ENCODE peak calls at places on chromosomes 11 and 22, in nine cellular contexts. S, P, A, T, X, G, B, I and J are unnamed samples.

GRCh38 chr22:46083383-46084350 is 66.7 kb upstream of the PPARA start:
- DNase-seq in X (peak; percentile 43), T (peak; percentile 20), A (peak; percentile 16), B (peak; percentile 42), S (peak; percentile 40), G (no peak), P (peak; percentile 12), I (peak; percentile 18), J (peak; percentile 32)

GRCh38 chr22:38031491-38031890 is 25.7 kb upstream of the PICK1 start:
- DNase-seq in B (no peak), P (no peak), T (no peak), X (no peak), G (no peak), S (no peak), I (no peak), A (no peak), J (no peak)

GRCh38 chr22:26624788-26625187 is 3.0 kb downstream of the CRYBA4 start:
- DNase-seq in G (no peak), I (no peak), B (no peak), T (no peak), A (no peak), X (no peak), S (no peak), P (no peak), J (no peak)

GRCh38 chr11:123509737-123510578 is 79.9 kb downstream of the GRAMD1B start:
- DNase-seq in A (no peak), T (no peak), B (no peak), P (no peak), G (peak; percentile 91), S (no peak), X (no peak), I (no peak), J (no peak)

GRCh38 chr11:69369945-69370344 is 76.0 kb downstream of the MYEOV start:
- DNase-seq in B (no peak), G (no peak), A (no peak), T (no peak), I (no peak), X (no peak), S (peak; percentile 23), P (no peak), J (no peak)

GRCh38 chr11:92322225-92322624 is 97.6 kb downstream of the FAT3 start:
- DNase-seq in B (no peak), X (no peak), T (no peak), A (no peak), I (no peak), G (peak; percentile 42), P (no peak), S (no peak), J (no peak)

GRCh38 chr11:123461164-123461563 is 31.1 kb downstream of the GRAMD1B start:
- DNase-seq in G (no peak), P (no peak), T (peak; percentile 73), B (peak; percentile 51), A (peak; percentile 78), S (no peak), I (peak; percentile 41), X (no peak), J (no peak)

GRCh38 chr11:11876458-11876857 is 34.7 kb downstream of the USP47 start:
- DNase-seq in B (no peak), G (no peak), I (no peak), A (no peak), P (no peak), T (no peak), S (no peak), X (no peak), J (no peak)

GRCh38 chr11:113655771-113656170 is 50.3 kb downstream of the TMPRSS5 start:
- DNase-seq in P (no peak), S (no peak), B (no peak), T (no peak), I (no peak), G (no peak), X (no peak), A (no peak), J (no peak)

GRCh38 chr11:133919330-133920108 is 37.2 kb downstream of the IGSF9B start:
- DNase-seq in G (no peak), I (no peak), B (no peak), T (no peak), X (no peak), A (no peak), P (no peak), S (no peak), J (no peak)

GRCh38 chr11:114062272-114062671 is 2.8 kb downstream of the ZBTB16 start:
- DNase-seq in G (no peak), B (no peak), T (no peak), P (no peak), A (no peak), I (no peak), S (no peak), X (no peak), J (no peak)

GRCh38 chr11:12675951-12676711 is 1.9 kb downstream of the TEAD1 start:
- DNase-seq in B (no peak), S (no peak), A (no peak), P (no peak), I (no peak), G (peak; percentile 63), X (peak; percentile 50), T (no peak), J (no peak)

GRCh38 chr11:10474551-10474950 is 19.5 kb downstream of the AMPD3 start:
- DNase-seq in B (no peak), S (peak; percentile 31), I (no peak), A (no peak), X (no peak), P (no peak), T (no peak), G (no peak), J (no peak)

GRCh38 chr11:119282495-119282894 is 34.4 kb downstream of the MCAM start:
- DNase-seq in T (no peak), B (no peak), S (no peak), I (no peak), P (no peak), X (no peak), A (no peak), G (no peak), J (no peak)

GRCh38 chr22:33341611-33342010 is 283.4 kb upstream of the SYN3 start:
- DNase-seq in T (no peak), A (no peak), S (no peak), G (no peak), P (no peak), B (no peak), X (no peak), I (no peak), J (no peak)

GRCh38 chr11:132802932-132803331 is 729.4 kb downstream of the OPCML start:
- DNase-seq in G (no peak), T (no peak), A (no peak), S (no peak), X (no peak), B (no peak), P (no peak), I (no peak), J (no peak)

GRCh38 chr11:77074626-77075221 is 8.0 kb downstream of the CAPN5 start:
- DNase-seq in X (peak; percentile 50), S (peak; percentile 35), I (no peak), G (no peak), A (no peak), T (no peak), P (peak; percentile 8), B (no peak), J (peak; percentile 37)

GRCh38 chr22:44032126-44032730 is 8.1 kb downstream of the PARVB start:
- DNase-seq in X (no peak), G (peak; percentile 22), B (no peak), A (no peak), P (no peak), I (no peak), T (no peak), S (no peak), J (peak; percentile 15)

GRCh38 chr11:10931761-10932700 is 74.2 kb upstream of the ZBED5 start:
- DNase-seq in P (peak; percentile 36), T (peak; percentile 29), B (no peak), I (peak; percentile 75), X (peak; percentile 70), G (no peak), A (peak; percentile 26), S (no peak), J (peak; percentile 54)

DNA sequence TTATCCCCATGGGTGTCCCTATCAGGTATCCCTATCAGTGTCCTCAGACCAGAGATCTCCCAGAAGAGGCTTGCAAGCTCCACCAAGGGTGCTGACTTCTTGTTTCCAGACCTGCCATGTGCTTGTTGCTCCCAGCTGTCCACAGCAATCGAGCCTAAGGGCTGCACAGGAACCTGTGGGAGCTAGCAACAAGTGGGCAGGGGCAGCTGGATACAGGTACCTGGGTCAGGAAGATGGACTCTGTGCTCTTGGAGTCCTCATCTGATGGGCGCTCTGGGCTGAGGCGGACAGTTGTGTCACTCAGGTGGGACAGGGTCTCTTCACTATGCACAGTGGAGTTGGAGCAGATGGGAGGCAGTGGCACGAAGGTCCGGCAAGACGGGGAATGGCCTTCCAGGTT is 99.2 kb downstream of the RNF169 start:
- DNase-seq in A (no peak), P (no peak), X (no peak), S (no peak), G (no peak), I (no peak), T (no peak), B (no peak), J (no peak)
- H3K36me3 ChIP-seq in A (peaks cover 72% of the 10 kb centered on the region), P (no peaks in the 10 kb centered on the region), X (no peaks in the 10 kb centered on the region), S (peaks cover 6% of the 10 kb centered on the region), G (peaks cover 41% of the 10 kb centered on the region), I (peaks cover 44% of the 10 kb centered on the region), T (no peaks in the 10 kb centered on the region), B (no peaks in the 10 kb centered on the region), J (peaks cover 45% of the 10 kb centered on the region)

DNA sequence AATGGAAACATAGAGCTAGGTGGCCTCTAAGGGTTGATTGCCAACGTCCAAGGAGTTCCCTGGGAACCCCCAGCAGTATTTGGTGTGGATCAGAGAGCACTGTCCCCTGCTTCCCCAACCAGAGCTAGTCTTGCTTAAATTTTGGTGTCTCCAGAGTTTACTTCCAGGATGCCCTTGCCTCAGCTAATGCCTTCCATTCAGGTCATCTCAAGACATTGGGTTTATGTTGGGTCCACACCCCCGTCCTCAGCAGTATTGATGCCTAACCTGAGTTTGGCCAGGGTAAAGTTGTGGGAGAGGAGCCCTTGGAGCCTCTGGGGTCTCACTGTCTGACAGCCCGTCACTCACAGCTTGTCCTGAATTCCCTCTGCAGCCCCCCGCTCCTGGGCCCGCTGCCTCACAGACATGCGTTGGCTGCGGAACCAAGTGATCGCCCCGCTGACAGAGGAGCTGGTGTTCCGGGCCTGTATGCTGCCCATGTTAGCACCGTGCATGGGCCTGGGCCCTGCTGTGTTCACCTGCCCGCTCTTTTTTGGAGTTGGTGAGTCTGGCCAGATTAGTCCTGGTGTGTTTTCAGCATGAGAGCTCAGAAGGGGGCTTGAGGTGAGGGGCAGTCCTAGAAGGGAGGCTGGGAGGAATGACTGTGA is 1.4 kb downstream of the RCE1 start:
- DNase-seq in A (no peak), I (no peak), B (no peak), X (peak; percentile 48), P (no peak), S (peak; percentile 53), G (no peak), T (no peak), J (peak; percentile 47)
- H3K36me3 ChIP-seq in A (peaks cover 28% of the 10 kb centered on the region), I (peaks cover 23% of the 10 kb centered on the region), B (no peaks in the 10 kb centered on the region), X (no peaks in the 10 kb centered on the region), P (no peaks in the 10 kb centered on the region), S (peaks cover 22% of the 10 kb centered on the region), G (peaks cover 43% of the 10 kb centered on the region), T (no peaks in the 10 kb centered on the region), J (peaks cover 51% of the 10 kb centered on the region)

GRCh38 chr22:39431216-39431801 is 25.5 kb upstream of the MGAT3 start:
- DNase-seq in I (no peak), G (no peak), S (no peak), T (no peak), P (no peak), X (no peak), A (no peak), B (peak; percentile 48), J (no peak)
- H3K36me3 ChIP-seq in I (peaks cover 44% of the 10 kb centered on the region), G (peaks cover 54% of the 10 kb centered on the region), S (peaks cover 46% of the 10 kb centered on the region), T (peaks cover 9% of the 10 kb centered on the region), P (no peaks in the 10 kb centered on the region), X (no peaks in the 10 kb centered on the region), A (peaks cover 47% of the 10 kb centered on the region), B (no peaks in the 10 kb centered on the region), J (peaks cover 74% of the 10 kb centered on the region)

GRCh38 chr11:121553806-121554205 is 101.0 kb upstream of the SORL1-AS1 start:
- DNase-seq in S (peak; percentile 97), T (no peak), I (no peak), G (peak; percentile 44), A (no peak), P (peak; percentile 76), B (no peak), X (peak; percentile 81), J (no peak)
- H3K36me3 ChIP-seq in S (peaks cover 75% of the 10 kb centered on the region), T (no peaks in the 10 kb centered on the region), I (peaks cover 13% of the 10 kb centered on the region), G (no peaks in the 10 kb centered on the region), A (peaks cover 3% of the 10 kb centered on the region), P (no peaks in the 10 kb centered on the region), B (peaks cover 4% of the 10 kb centered on the region), X (no peaks in the 10 kb centered on the region), J (peaks cover 35% of the 10 kb centered on the region)